ENCODE peak calls at places on chromosome 9, in seven cellular contexts. A is right atrium auricular region; D is foreskin keratinocyte; E is mesenchymal stem cell; W is PC-3; M is effector memory CD4-positive, alpha-beta T cell; B is CD8-positive, alpha-beta T cell. L is an unnamed sample.

GRCh38 chr9:135098400-135099105 is 11.1 kb downstream of the OLFM1 start:
- DNase-seq in A (no peak), D (no peak), E (no peak), W (peak; percentile 4), M (no peak), B (no peak), L (no peak)

GRCh38 chr9:34070601-34071340 is 22.1 kb upstream of the UBAP2 start:
- DNase-seq in A (no peak), D (no peak), E (no peak), W (peak; percentile 6), M (no peak), B (no peak), L (no peak)

GRCh38 chr9:114007991-114008666 is 70.0 kb downstream of the AMBP start:
- DNase-seq in A (peak; percentile 49), D (no peak), E (no peak), W (no peak), M (no peak), B (no peak), L (no peak)

GRCh38 chr9:100498592-100498991 is 25.6 kb downstream of the TMEFF1 start:
- DNase-seq in A (no peak), D (no peak), E (peak; percentile 15), W (peak; percentile 31), M (no peak), B (no peak), L (no peak)

GRCh38 chr9:114386361-114386885 is 1.4 kb downstream of the AKNA start:
- DNase-seq in A (no peak), D (no peak), E (peak; percentile 15), W (no peak), M (no peak), B (no peak), L (no peak)

GRCh38 chr9:111467778-111468367 is 16.3 kb downstream of the ECPAS start:
- DNase-seq in A (no peak), D (no peak), E (no peak), W (no peak), M (no peak), B (no peak), L (no peak)

GRCh38 chr9:125630436-125630835 is 76.6 kb downstream of the MAPKAP1 start:
- DNase-seq in A (no peak), D (peak; percentile 46), E (no peak), W (no peak), M (no peak), B (no peak), L (no peak)

GRCh38 chr9:83236029-83236696 is 173.2 kb upstream of the RASEF start:
- DNase-seq in A (no peak), D (no peak), E (no peak), W (no peak), M (no peak), B (no peak), L (no peak)

GRCh38 chr9:123246534-123246933 is 21.9 kb downstream of the STRBP start:
- DNase-seq in A (no peak), D (no peak), E (no peak), W (peak; percentile 5), M (no peak), B (no peak), L (no peak)

GRCh38 chr9:16145196-16145950 is 592.5 kb downstream of the CCDC171 start:
- DNase-seq in A (no peak), D (no peak), E (peak; percentile 24), W (no peak), M (no peak), B (no peak), L (no peak)

GRCh38 chr9:136341042-136341655 is 13.8 kb downstream of the GPSM1 start:
- DNase-seq in A (peak; percentile 84), D (no peak), E (no peak), W (no peak), M (no peak), B (no peak), L (no peak)

GRCh38 chr9:134325096-134325812 is 1.0 kb upstream of the RXRA start:
- DNase-seq in A (no peak), D (no peak), E (peak; percentile 83), W (peak; percentile 48), M (no peak), B (no peak), L (no peak)

GRCh38 chr9:71928806-71929205 is 17.4 kb downstream of the C9orf85 start:
- DNase-seq in A (no peak), D (no peak), E (no peak), W (no peak), M (no peak), B (no peak), L (no peak)

GRCh38 chr9:117672397-117672796 is 31.8 kb upstream of the TLR4 start:
- DNase-seq in A (no peak), D (peak; percentile 23), E (no peak), W (peak; percentile 28), M (no peak), B (no peak), L (no peak)

GRCh38 chr9:33393581-33393980 is 8.8 kb downstream of the AQP7 start:
- DNase-seq in A (no peak), D (no peak), E (no peak), W (no peak), M (no peak), B (no peak), L (no peak)

GRCh38 chr9:106945727-106946690 is 83.0 kb downstream of the ZNF462 start:
- DNase-seq in A (no peak), D (no peak), E (peak; percentile 55), W (peak; percentile 40), M (no peak), B (no peak), L (no peak)

GRCh38 chr9:87885484-87886189 is 3.0 kb downstream of the SPATA31E1 start:
- DNase-seq in A (no peak), D (no peak), E (no peak), W (no peak), M (no peak), B (no peak), L (no peak)

GRCh38 chr9:69535911-69536310 is 136.3 kb downstream of the APBA1 start:
- DNase-seq in A (no peak), D (no peak), E (no peak), W (no peak), M (no peak), B (no peak), L (no peak)

GRCh38 chr9:128899566-128900322 is 17.8 kb downstream of the LRRC8A start:
- DNase-seq in A (no peak), D (no peak), E (peak; percentile 22), W (peak; percentile 41), M (no peak), B (no peak), L (no peak)

GRCh38 chr9:113593682-113594281 is 130.3 kb downstream of the RGS3 start:
- DNase-seq in A (peak; percentile 97), D (peak; percentile 92), E (peak; percentile 100), W (peak; percentile 52), M (no peak), B (no peak), L (peak; percentile 82)

GRCh38 chr9:127598839-127599549 is 13.1 kb upstream of the STXBP1 start:
- DNase-seq in A (no peak), D (no peak), E (no peak), W (no peak), M (no peak), B (no peak), L (no peak)

GRCh38 chr9:89564257-89564878 is 40.4 kb upstream of the GADD45G start:
- DNase-seq in A (no peak), D (no peak), E (no peak), W (peak; percentile 16), M (no peak), B (no peak), L (peak; percentile 20)

GRCh38 chr9:115034801-115035200 is 83.2 kb downstream of the TNC start:
- DNase-seq in A (no peak), D (no peak), E (peak; percentile 46), W (no peak), M (no peak), B (no peak), L (no peak)

GRCh38 chr9:93906182-93906880 is 48.8 kb downstream of the BARX1 start:
- DNase-seq in A (no peak), D (no peak), E (no peak), W (no peak), M (no peak), B (no peak), L (no peak)

GRCh38 chr9:131773911-131774379 is 34.1 kb upstream of the RAPGEF1 start:
- DNase-seq in A (no peak), D (no peak), E (peak; percentile 70), W (peak; percentile 54), M (no peak), B (no peak), L (no peak)

GRCh38 chr9:92723801-92724323 is 40.8 kb downstream of the BICD2 start:
- DNase-seq in A (peak; percentile 28), D (no peak), E (no peak), W (no peak), M (no peak), B (no peak), L (no peak)
- H3K27ac ChIP-seq in A (no peak overlapping the region), D (peak overlapping the region; percentile 90), E (no peak overlapping the region), W (peak overlapping the region; percentile 9), M (no peak overlapping the region), B (no peak overlapping the region), L (peak overlapping the region; percentile 24)

GRCh38 chr9:92328225-92328624 is 2.5 kb downstream of the CENPP start:
- DNase-seq in A (no peak), D (no peak), E (peak; percentile 74), W (peak; percentile 46), M (no peak), B (no peak), L (no peak)
- H3K27ac ChIP-seq in A (no peak overlapping the region), D (peak overlapping the region; percentile 10), E (no peak overlapping the region), W (no peak overlapping the region), M (no peak overlapping the region), B (no peak overlapping the region), L (no peak overlapping the region)

GRCh38 chr9:109012876-109013677 is at the start of gene CTNNAL1:
- DNase-seq in A (peak; percentile 94), D (no peak), E (peak; percentile 88), W (peak; percentile 78), M (peak; percentile 87), B (peak; percentile 81), L (peak; percentile 73)

GRCh38 chr9:109013678-109014145 is 413 bp upstream of the CTNNAL1 start:
- DNase-seq in A (no peak), D (no peak), E (peak; percentile 78), W (no peak), M (no peak), B (no peak), L (no peak)

GRCh38 chr9:109012009-109012875 is 1.1 kb downstream of the CTNNAL1 start:
- DNase-seq in A (peak; percentile 85), D (peak; percentile 98), E (peak; percentile 95), W (peak; percentile 94), M (peak; percentile 19), B (no peak), L (peak; percentile 31)

GRCh38 chr9:109014267-109015025 is 1.1 kb upstream of the CTNNAL1 start:
- DNase-seq in A (no peak), D (no peak), E (peak; percentile 84), W (no peak), M (peak; percentile 1), B (no peak), L (no peak)

GRCh38 chr9:109010676-109011655 is 2.3 kb downstream of the CTNNAL1 start:
- DNase-seq in A (no peak), D (peak; percentile 49), E (peak; percentile 91), W (peak; percentile 53), M (peak; percentile 18), B (no peak), L (no peak)
- H3K27ac ChIP-seq in A (peak overlapping the region; percentile 95), D (peak overlapping the region; percentile 61), E (peak overlapping the region; percentile 93), W (peak overlapping the region; percentile 86), M (no peak overlapping the region), B (no peak overlapping the region), L (no peak overlapping the region)

DNA sequence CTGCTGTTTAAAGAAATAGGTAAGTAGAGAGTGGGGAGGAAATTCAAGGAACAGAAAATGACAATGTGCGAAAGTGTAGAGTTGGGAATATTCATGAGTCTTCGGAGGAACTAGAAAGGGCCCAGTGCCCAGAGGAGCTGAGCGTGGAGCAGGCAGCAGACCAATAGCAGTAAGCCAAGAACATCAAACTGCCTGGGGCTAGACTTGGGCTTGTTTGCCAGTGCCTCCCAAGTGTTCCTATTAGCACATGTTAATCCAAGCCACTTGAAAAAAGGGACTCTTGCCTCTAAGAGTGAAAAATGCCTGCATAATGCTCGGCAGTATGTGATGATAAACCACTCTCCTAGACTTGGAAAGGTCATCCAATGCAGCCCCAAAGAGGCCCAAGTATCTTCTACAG is 1.2 kb upstream of the TAL2 start:
- DNase-seq in A (no peak), D (no peak), E (no peak), W (no peak), M (no peak), B (no peak), L (no peak)
- H3K27ac ChIP-seq in A (no peak overlapping the region), D (no peak overlapping the region), E (no peak overlapping the region), W (no peak overlapping the region), M (no peak overlapping the region), B (no peak overlapping the region), L (no peak overlapping the region)

L was measured in substantia nigra.